ENCODE peak calls at places on chromosomes 16 and 17, in eight cellular contexts. G is thoracic aorta; F is mesendoderm; C is activated CD4-positive, alpha-beta T cell treated with anti-CD3 and anti-CD28 coated beads for 24 hours; A is NCI-H1092; I is hypothalamus; O is PC-3; E is MCF 10A. M is an unnamed sample.

GRCh38 chr16:48054881-48055601 is 100.8 kb downstream of the ABCC12 start:
- DNase-seq in G (no peak), F (peak; percentile 85), C (peak; percentile 4), A (peak; percentile 45), I (no peak), O (peak; percentile 67), E (peak; percentile 55), M (peak; percentile 44)

GRCh38 chr17:82443465-82444283 is 6.9 kb downstream of the CYBC1 start:
- DNase-seq in G (no peak), F (no peak), C (no peak), A (no peak), I (no peak), O (no peak), E (no peak), M (no peak)

GRCh38 chr17:6108987-6109386 is 38.8 kb downstream of the WSCD1 start:
- DNase-seq in G (no peak), F (no peak), C (no peak), A (no peak), I (no peak), O (no peak), E (no peak), M (no peak)

GRCh38 chr16:57070424-57070823 is 22.0 kb upstream of the CPNE2 start:
- DNase-seq in G (no peak), F (no peak), C (no peak), A (no peak), I (no peak), O (no peak), E (no peak), M (no peak)

GRCh38 chr16:57999366-57999970 is 1.0 kb downstream of the ZNF319 start:
- DNase-seq in G (no peak), F (peak; percentile 56), C (no peak), A (no peak), I (no peak), O (no peak), E (peak; percentile 44), M (peak; percentile 73)

GRCh38 chr16:31480851-31481250 is 2.1 kb upstream of the SLC5A2 start:
- DNase-seq in G (no peak), F (no peak), C (no peak), A (no peak), I (no peak), O (no peak), E (no peak), M (no peak)

GRCh38 chr17:62912363-62912762 is 53.7 kb upstream of the TANC2 start:
- DNase-seq in G (no peak), F (no peak), C (no peak), A (no peak), I (no peak), O (no peak), E (no peak), M (no peak)

GRCh38 chr16:51151951-51152663 is 1.0 kb upstream of the SALL1 start:
- DNase-seq in G (no peak), F (peak; percentile 98), C (no peak), A (peak; percentile 57), I (peak; percentile 72), O (no peak), E (no peak), M (no peak)

GRCh38 chr17:78129385-78130079 is 977 bp upstream of the TMC6 start:
- DNase-seq in G (no peak), F (no peak), C (no peak), A (no peak), I (no peak), O (no peak), E (no peak), M (no peak)

GRCh38 chr16:68235105-68235881 is 634 bp downstream of the ESRP2 start:
- DNase-seq in G (no peak), F (peak; percentile 76), C (no peak), A (no peak), I (no peak), O (peak; percentile 22), E (peak; percentile 65), M (peak; percentile 17)

GRCh38 chr17:57413848-57414651 is 157.7 kb downstream of the MSI2 start:
- DNase-seq in G (no peak), F (no peak), C (no peak), A (no peak), I (no peak), O (peak; percentile 71), E (no peak), M (no peak)

GRCh38 chr17:2949469-2950044 is 113.8 kb downstream of the OR1D5 start:
- DNase-seq in G (no peak), F (no peak), C (no peak), A (no peak), I (no peak), O (peak; percentile 87), E (peak; percentile 92), M (no peak)

GRCh38 chr17:76513306-76513692 is 12.1 kb upstream of the RHBDF2 start:
- DNase-seq in G (no peak), F (no peak), C (no peak), A (no peak), I (no peak), O (no peak), E (no peak), M (no peak)

GRCh38 chr17:29048440-29049360 is 5.8 kb downstream of the PIPOX start:
- DNase-seq in G (no peak), F (peak; percentile 59), C (no peak), A (peak; percentile 19), I (no peak), O (no peak), E (no peak), M (no peak)

GRCh38 chr16:67356372-67356771 is 29.8 kb downstream of the LRRC36 start:
- DNase-seq in G (no peak), F (no peak), C (no peak), A (no peak), I (no peak), O (no peak), E (no peak), M (no peak)

GRCh38 chr16:22614271-22614947 is 103.7 kb downstream of the NPIPB5 start:
- DNase-seq in G (no peak), F (no peak), C (no peak), A (no peak), I (no peak), O (peak; percentile 32), E (peak; percentile 52), M (no peak)

GRCh38 chr16:83233153-83233552 is 574.6 kb upstream of the HSBP1 start:
- DNase-seq in G (no peak), F (no peak), C (no peak), A (no peak), I (no peak), O (no peak), E (no peak), M (no peak)

GRCh38 chr17:54900457-54901229 is at the start of gene TOM1L1:
- DNase-seq in G (peak; percentile 9), F (peak; percentile 88), C (peak; percentile 15), A (peak; percentile 81), I (peak; percentile 22), O (peak; percentile 96), E (peak; percentile 87), M (peak; percentile 77)

GRCh38 chr17:58525239-58525638 is 10.8 kb upstream of the MTMR4 start:
- DNase-seq in G (peak; percentile 31), F (peak; percentile 47), C (no peak), A (no peak), I (no peak), O (no peak), E (peak; percentile 93), M (no peak)

GRCh38 chr17:49223517-49224197 is 6.9 kb downstream of the PHOSPHO1 start:
- DNase-seq in G (no peak), F (peak; percentile 63), C (peak; percentile 71), A (no peak), I (no peak), O (peak; percentile 60), E (peak; percentile 38), M (peak; percentile 90)

GRCh38 chr17:70099884-70100283 is 24.9 kb downstream of the KCNJ16 start:
- DNase-seq in G (no peak), F (no peak), C (no peak), A (no peak), I (no peak), O (no peak), E (no peak), M (no peak)

GRCh38 chr17:77854083-77854758 is 104.3 kb upstream of the TNRC6C start:
- DNase-seq in G (no peak), F (no peak), C (no peak), A (no peak), I (no peak), O (no peak), E (no peak), M (no peak)

GRCh38 chr16:71840052-71840451 is 5.7 kb upstream of the ATXN1L start:
- DNase-seq in G (no peak), F (no peak), C (no peak), A (no peak), I (no peak), O (no peak), E (no peak), M (no peak)

GRCh38 chr16:26649646-26650045 is 417.1 kb upstream of the C16orf82 start:
- DNase-seq in G (no peak), F (no peak), C (no peak), A (no peak), I (no peak), O (no peak), E (no peak), M (no peak)

GRCh38 chr17:34390649-34391048 is 27.6 kb upstream of the CCL1 start:
- DNase-seq in G (no peak), F (no peak), C (no peak), A (no peak), I (no peak), O (no peak), E (no peak), M (no peak)

GRCh38 chr17:42438600-42439567 is 15.8 kb upstream of the CAVIN1 start:
- DNase-seq in G (no peak), F (peak; percentile 31), C (peak; percentile 35), A (no peak), I (no peak), O (no peak), E (peak; percentile 51), M (no peak)

GRCh38 chr16:3606441-3606840 is 5.0 kb downstream of the SLX4 start:
- DNase-seq in G (no peak), F (no peak), C (no peak), A (no peak), I (no peak), O (no peak), E (no peak), M (no peak)

GRCh38 chr17:20203761-20204263 is 194.7 kb downstream of the SPECC1 start:
- DNase-seq in G (no peak), F (no peak), C (no peak), A (no peak), I (no peak), O (no peak), E (no peak), M (no peak)

GRCh38 chr17:77352441-77352840 is 211.7 kb downstream of the SEC14L1 start:
- DNase-seq in G (no peak), F (no peak), C (no peak), A (no peak), I (no peak), O (no peak), E (no peak), M (no peak)

GRCh38 chr16:4884209-4884608 is 36.9 kb downstream of the UBN1 start:
- DNase-seq in G (no peak), F (no peak), C (no peak), A (no peak), I (no peak), O (no peak), E (no peak), M (no peak)

GRCh38 chr17:78343433-78344201 is 16.3 kb downstream of the SOCS3 start:
- DNase-seq in G (no peak), F (no peak), C (no peak), A (no peak), I (no peak), O (no peak), E (peak; percentile 47), M (no peak)

GRCh38 chr16:56866955-56867830 is 2.2 kb downstream of the SLC12A3 start:
- DNase-seq in G (no peak), F (peak; percentile 60), C (peak; percentile 18), A (peak; percentile 48), I (no peak), O (peak; percentile 65), E (peak; percentile 63), M (no peak)

GRCh38 chr16:24858219-24859041 is 12.7 kb downstream of the SLC5A11 start:
- DNase-seq in G (no peak), F (peak; percentile 69), C (peak; percentile 40), A (no peak), I (no peak), O (peak; percentile 57), E (peak; percentile 67), M (no peak)

GRCh38 chr17:3845361-3845753 is 689 bp downstream of the NCBP3 start:
- DNase-seq in G (no peak), F (peak; percentile 55), C (peak; percentile 12), A (no peak), I (no peak), O (no peak), E (peak; percentile 9), M (no peak)

M was measured in 8988T.